ENCODE peak calls at places on chromosomes 2 and 18, in seven cellular contexts. D is stimulated activated CD8-positive, alpha-beta memory T cell treated with anti-CD3 and anti-CD28 coated beads, Interleukin-2, amount 100 ng/mL, for 48 hours; N is GM12878; P is cardiac fibroblast; O is GM13977; H is GM04504; B is T-helper 2 cell. X is an unnamed sample.

GRCh38 chr2:132620115-132620514 is 49.9 kb downstream of the LYPD1 start:
- DNase-seq in O (no peak), B (no peak), H (peak), N (no peak), P (peak), D (no peak), X (no peak)

GRCh38 chr2:196160101-196160500 is 11.3 kb downstream of the STK17B start:
- DNase-seq in D (no peak), O (peak), H (peak), N (peak), P (peak), B (peak), X (peak)

GRCh38 chr18:13414542-13414941 is 196.0 kb downstream of the LDLRAD4 start:
- DNase-seq in O (no peak), H (no peak), D (no peak), N (no peak), P (no peak), B (no peak), X (no peak)

GRCh38 chr2:147659051-147659450 is 185.8 kb upstream of the ACVR2A start:
- DNase-seq in H (no peak), P (peak), D (no peak), O (no peak), N (no peak), B (no peak), X (no peak)

GRCh38 chr2:138712212-138712979 is 67.8 kb downstream of the NXPH2 start:
- DNase-seq in N (peak), D (no peak), B (no peak), H (peak), P (no peak), O (peak), X (peak)

GRCh38 chr18:43819873-43820272 is 542.6 kb upstream of the SYT4 start:
- DNase-seq in H (no peak), D (no peak), O (no peak), N (no peak), P (no peak), B (no peak), X (no peak)

GRCh38 chr18:79575891-79576685 is 103.5 kb upstream of the CTDP1 start:
- DNase-seq in H (no peak), O (no peak), P (peak), N (no peak), D (no peak), B (no peak), X (no peak)

GRCh38 chr2:219736196-219736595 is 108.8 kb downstream of the SLC4A3 start:
- DNase-seq in B (no peak), H (peak), P (peak), N (no peak), D (no peak), O (peak), X (peak)

GRCh38 chr2:151946856-151947523 is 118.8 kb upstream of the ARL5A start:
- DNase-seq in O (peak), P (peak), D (no peak), B (no peak), N (no peak), H (no peak), X (peak)

GRCh38 chr2:148021059-148021985 is at the start of gene MBD5:
- DNase-seq in P (peak), B (peak), O (peak), N (peak), H (no peak), D (peak), X (no peak)

GRCh38 chr2:58120626-58121229 is 74.1 kb downstream of the VRK2 start:
- DNase-seq in B (no peak), D (no peak), P (no peak), H (no peak), N (no peak), O (no peak), X (no peak)

GRCh38 chr2:176682278-176682677 is 413.0 kb downstream of the MTX2 start:
- DNase-seq in N (no peak), D (no peak), P (peak), H (peak), B (no peak), O (no peak), X (no peak)

GRCh38 chr2:226894752-226895151 is 58.9 kb downstream of the RHBDD1 start:
- DNase-seq in P (no peak), H (no peak), O (no peak), B (no peak), N (no peak), D (no peak), X (no peak)

GRCh38 chr2:198312621-198313483 is 508.5 kb downstream of the PLCL1 start:
- DNase-seq in H (no peak), B (no peak), D (no peak), P (no peak), O (no peak), N (no peak), X (no peak)

GRCh38 chr2:201962766-201963555 is 70.7 kb upstream of the FZD7 start:
- DNase-seq in D (no peak), N (no peak), H (no peak), P (no peak), B (no peak), O (no peak), X (no peak)

GRCh38 chr2:37523861-37524362 is 147.5 kb downstream of the CDC42EP3 start:
- DNase-seq in H (peak), P (peak), O (no peak), N (no peak), D (no peak), B (no peak), X (no peak)

GRCh38 chr2:119484834-119485233 is 39.4 kb downstream of the SCTR start:
- DNase-seq in P (no peak), B (no peak), N (no peak), H (no peak), D (no peak), O (no peak), X (no peak)

GRCh38 chr18:58526425-58527115 is 102.3 kb downstream of the ALPK2 start:
- DNase-seq in H (no peak), O (no peak), D (no peak), N (no peak), B (no peak), P (no peak), X (no peak)

GRCh38 chr2:4528773-4529172 is 825.4 kb downstream of the DCDC2C start:
- DNase-seq in D (no peak), B (no peak), H (no peak), O (no peak), N (no peak), P (no peak), X (no peak)

GRCh38 chr2:86790828-86791561 is at the start of gene CD8A:
- DNase-seq in B (peak), D (peak), P (peak), O (peak), N (no peak), H (peak), X (no peak)

GRCh38 chr2:238875531-238876231 is 27.8 kb downstream of the TWIST2 start:
- DNase-seq in P (peak), H (no peak), O (no peak), B (no peak), N (no peak), D (no peak), X (no peak)

GRCh38 chr2:74887445-74887951 is 53.6 kb downstream of the HK2 start:
- DNase-seq in B (no peak), H (peak), D (no peak), O (no peak), P (peak), N (no peak), X (no peak)

GRCh38 chr2:152335851-152336102 is 803 bp downstream of the FMNL2 start:
- DNase-seq in N (no peak), O (no peak), B (no peak), P (no peak), H (no peak), D (no peak), X (no peak)

GRCh38 chr2:52340185-52340584 is 1308.3 kb upstream of the NRXN1 start:
- DNase-seq in D (no peak), P (no peak), B (no peak), N (no peak), H (no peak), O (no peak), X (no peak)

GRCh38 chr2:224181534-224182155 is 142.6 kb upstream of the SERPINE2 start:
- DNase-seq in N (no peak), D (no peak), O (no peak), P (no peak), B (no peak), H (no peak), X (no peak)

GRCh38 chr2:33678447-33678846 is 79.3 kb upstream of the FAM98A start:
- DNase-seq in N (no peak), D (no peak), P (no peak), H (no peak), O (no peak), B (no peak), X (no peak)

GRCh38 chr2:234463626-234464290 is 33.1 kb downstream of the ARL4C start:
- DNase-seq in H (no peak), P (no peak), N (no peak), D (peak), O (no peak), B (peak), X (no peak)

GRCh38 chr2:77831471-77831870 is 309.3 kb upstream of the LRRTM4 start:
- DNase-seq in N (no peak), O (no peak), B (no peak), P (no peak), H (no peak), D (no peak), X (no peak)

GRCh38 chr18:49934457-49934856 is 121.1 kb upstream of the ACAA2 start:
- DNase-seq in N (no peak), P (peak), O (no peak), D (no peak), H (no peak), B (no peak), X (no peak)

GRCh38 chr2:125444106-125444505 is 1211.9 kb upstream of the GYPC start:
- DNase-seq in N (no peak), B (no peak), H (no peak), P (no peak), D (no peak), O (no peak), X (no peak)

GRCh38 chr2:223477318-223477717 is 124.8 kb downstream of the SCG2 start:
- DNase-seq in N (no peak), B (no peak), D (no peak), O (no peak), P (no peak), H (no peak), X (no peak)

GRCh38 chr2:85596486-85597143 is 1.1 kb downstream of the RNF181 start:
- DNase-seq in D (no peak), H (no peak), P (no peak), N (no peak), O (no peak), B (no peak), X (no peak)

GRCh38 chr18:28478531-28478930 is 301.6 kb upstream of the CDH2 start:
- DNase-seq in B (no peak), O (no peak), P (no peak), D (no peak), H (no peak), N (no peak), X (no peak)

X was measured in GM12864.